ENCODE peak calls at places on chromosome 3, in five cellular contexts. M is right lobe of liver, A is T-helper 1 cell, Z is RPMI8226, P is M059J. V is an unnamed sample.

GRCh38 chr3:125512135-125512920 is 7.7 kb downstream of the SNX4 start:
- DNase-seq in M (no peak), A (no peak), Z (peak), P (no peak), V (no peak)

GRCh38 chr3:8938021-8938420 is 25.3 kb downstream of the RAD18 start:
- DNase-seq in M (no peak), A (no peak), Z (no peak), P (peak), V (peak)

GRCh38 chr3:8622873-8623725 is 21.5 kb downstream of the SSUH2 start:
- DNase-seq in M (peak), A (no peak), Z (peak), P (peak), V (peak)

GRCh38 chr3:57161131-57161538 is 4.0 kb downstream of the IL17RD start:
- DNase-seq in M (no peak), A (no peak), Z (no peak), P (no peak), V (no peak)

GRCh38 chr3:171704814-171705213 is 105.5 kb downstream of the PLD1 start:
- DNase-seq in M (no peak), A (no peak), Z (no peak), P (no peak), V (no peak)

GRCh38 chr3:55491296-55491816 is 4.2 kb upstream of the WNT5A start:
- DNase-seq in M (no peak), A (no peak), Z (no peak), P (peak), V (no peak)

GRCh38 chr3:151434151-151434890 is 26.5 kb downstream of the IGSF10 start:
- DNase-seq in M (no peak), A (no peak), Z (no peak), P (peak), V (no peak)

GRCh38 chr3:5022966-5023776 is 43.9 kb downstream of the BHLHE40 start:
- DNase-seq in M (peak), A (no peak), Z (no peak), P (peak), V (no peak)

GRCh38 chr3:14278799-14279705 is 100.4 kb downstream of the LSM3 start:
- DNase-seq in M (no peak), A (no peak), Z (peak), P (no peak), V (no peak)

GRCh38 chr3:182709306-182709705 is 84.0 kb upstream of the ATP11B start:
- DNase-seq in M (no peak), A (no peak), Z (no peak), P (no peak), V (no peak)

GRCh38 chr3:64342940-64343691 is 117.8 kb upstream of the PRICKLE2 start:
- DNase-seq in M (no peak), A (no peak), Z (no peak), P (peak), V (no peak)

GRCh38 chr3:129845956-129846355 is 47.6 kb downstream of the TMCC1 start:
- DNase-seq in M (no peak), A (no peak), Z (no peak), P (peak), V (no peak)

GRCh38 chr3:187669675-187670504 is at the start of gene SST:
- DNase-seq in M (peak), A (no peak), Z (peak), P (peak), V (peak)

GRCh38 chr3:152159328-152159727 is 109.4 kb upstream of the MBNL1 start:
- DNase-seq in M (no peak), A (no peak), Z (no peak), P (peak), V (no peak)

GRCh38 chr3:69364354-69364753 is 21.5 kb downstream of the FRMD4B start:
- DNase-seq in M (no peak), A (no peak), Z (peak), P (peak), V (no peak)

GRCh38 chr3:56915969-56916586 is 114.3 kb upstream of the ARHGEF3 start:
- DNase-seq in M (peak), A (peak), Z (peak), P (no peak), V (peak)

GRCh38 chr3:58334013-58334321 is 1.3 kb downstream of the PXK start:
- DNase-seq in M (no peak), A (no peak), Z (no peak), P (no peak), V (peak)

GRCh38 chr3:159417761-159418160 is 570.9 kb upstream of the IL12A start:
- DNase-seq in M (no peak), A (no peak), Z (no peak), P (peak), V (no peak)

GRCh38 chr3:40976241-40976640 is 223.1 kb upstream of the CTNNB1 start:
- DNase-seq in M (no peak), A (no peak), Z (no peak), P (no peak), V (no peak)

GRCh38 chr3:17845026-17845425 is 102.6 kb upstream of the TBC1D5 start:
- DNase-seq in M (no peak), A (no peak), Z (no peak), P (no peak), V (no peak)

GRCh38 chr3:126306397-126306796 is 50.8 kb downstream of the KLF15 start:
- DNase-seq in M (no peak), A (no peak), Z (no peak), P (no peak), V (no peak)

GRCh38 chr3:99808163-99808794 is 9.4 kb upstream of the CMSS1 start:
- DNase-seq in M (no peak), A (no peak), Z (peak), P (peak), V (peak)

V was measured in KBM-7.